ENCODE peak calls at places on chromosomes 13 and 19, in four cellular contexts. S is progenitor cell of endocrine pancreas, E is tibial nerve, Q is upper lobe of left lung. V is an unnamed sample.

GRCh38 chr13:54989418-54989817 is 1960.8 kb downstream of the OLFM4 start:
- DNase-seq in Q (no peak), E (no peak), S (no peak), V (no peak)

GRCh38 chr19:294819-295686 is 3.9 kb upstream of the PLPP2 start:
- DNase-seq in Q (no peak), E (no peak), S (peak), V (peak)

GRCh38 chr19:54561840-54562239 is 11.8 kb upstream of the LILRA2 start:
- DNase-seq in S (no peak), Q (no peak), E (no peak), V (no peak)

GRCh38 chr13:21672811-21673591 is 2.1 kb downstream of the FGF9 start:
- DNase-seq in S (no peak), E (no peak), Q (no peak), V (no peak)

GRCh38 chr19:55640043-55640576 is 692 bp upstream of the ZNF580 start:
- DNase-seq in S (no peak), E (no peak), Q (peak), V (peak)

GRCh38 chr19:12166596-12166995 is 3.7 kb downstream of the ZNF136 start:
- DNase-seq in E (no peak), Q (no peak), S (no peak), V (no peak)

GRCh38 chr13:73060251-73061160 is 1.7 kb downstream of the KLF5 start:
- DNase-seq in E (no peak), S (no peak), Q (peak), V (no peak)

GRCh38 chr19:928471-929259 is 2.8 kb downstream of the ARID3A start:
- DNase-seq in E (no peak), Q (peak), S (no peak), V (no peak)

GRCh38 chr19:458091-459042 is 2.5 kb downstream of the SHC2 start:
- DNase-seq in E (no peak), Q (no peak), S (no peak), V (no peak)

GRCh38 chr13:106680796-106681482 is 113.0 kb upstream of the ARGLU1 start:
- DNase-seq in S (no peak), E (no peak), Q (no peak), V (no peak)

GRCh38 chr19:17555929-17556813 is 722 bp downstream of the COLGALT1 start:
- DNase-seq in E (no peak), S (no peak), Q (peak), V (no peak)

GRCh38 chr19:17380426-17381138 is 3.4 kb upstream of the PLVAP start:
- DNase-seq in E (no peak), Q (no peak), S (no peak), V (no peak)

GRCh38 chr13:80033286-80033685 is 307.6 kb downstream of the SPRY2 start:
- DNase-seq in Q (no peak), E (no peak), S (no peak), V (no peak)

GRCh38 chr19:49133621-49134454 is 14.5 kb downstream of the PPFIA3 start:
- DNase-seq in E (no peak), S (no peak), Q (peak), V (no peak)

GRCh38 chr13:44365008-44365407 is 8.6 kb upstream of the SERP2 start:
- DNase-seq in E (no peak), Q (no peak), S (no peak), V (no peak)

GRCh38 chr13:29707876-29708543 is 112.5 kb upstream of the SLC7A1 start:
- DNase-seq in S (no peak), E (no peak), Q (peak), V (no peak)

DNA sequence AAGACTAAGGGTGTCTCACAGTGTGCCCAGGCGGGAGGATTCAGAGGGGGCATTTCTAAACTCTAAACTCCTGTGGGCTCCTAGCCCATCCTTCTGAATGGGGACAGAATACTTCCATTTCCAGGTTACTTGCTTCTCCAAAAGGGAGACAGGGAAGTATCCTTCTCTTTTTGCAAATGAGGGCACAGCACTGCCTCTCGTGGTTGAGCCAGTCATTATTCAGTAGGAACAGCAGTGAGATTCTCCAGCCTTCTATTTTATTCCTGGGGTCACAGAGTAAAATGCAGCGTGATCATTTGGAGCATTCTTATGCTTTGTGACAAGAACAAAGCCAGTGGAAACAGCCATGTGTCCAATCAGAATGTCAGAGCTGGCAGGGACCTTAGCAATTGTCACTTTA is 15.7 kb upstream of the TSHZ3 start:
- DNase-seq in Q (no peak), E (no peak), S (no peak), V (no peak)
- TF ChIP-seq CTCF in Q (no peak), E (no peak), S (peak), V (no peak)

GRCh38 chr19:29259867-29260281 is 46.9 kb upstream of the UQCRFS1 start:
- DNase-seq in E (no peak), S (no peak), Q (no peak), V (no peak)

GRCh38 chr19:29260477-29261317 is 47.7 kb upstream of the UQCRFS1 start:
- DNase-seq in Q (no peak), E (no peak), S (peak), V (no peak)

GRCh38 chr19:29256516-29256915 is 43.6 kb upstream of the UQCRFS1 start:
- DNase-seq in S (no peak), E (no peak), Q (no peak), V (no peak)

GRCh38 chr19:29262085-29262484 is 49.1 kb upstream of the UQCRFS1 start:
- DNase-seq in Q (no peak), E (no peak), S (no peak), V (no peak)

GRCh38 chr19:29259153-29259552 is 46.2 kb upstream of the UQCRFS1 start:
- DNase-seq in E (no peak), S (no peak), Q (no peak), V (no peak)
- TF ChIP-seq CTCF in E (no peak), S (peak), Q (no peak), V (no peak)

GRCh38 chr13:41213316-41213715 is 18.9 kb upstream of the KBTBD7 start:
- DNase-seq in Q (no peak), E (no peak), S (no peak), V (no peak)
- TF ChIP-seq CTCF in Q (no peak), E (no peak), S (no peak), V (no peak)

DNA sequence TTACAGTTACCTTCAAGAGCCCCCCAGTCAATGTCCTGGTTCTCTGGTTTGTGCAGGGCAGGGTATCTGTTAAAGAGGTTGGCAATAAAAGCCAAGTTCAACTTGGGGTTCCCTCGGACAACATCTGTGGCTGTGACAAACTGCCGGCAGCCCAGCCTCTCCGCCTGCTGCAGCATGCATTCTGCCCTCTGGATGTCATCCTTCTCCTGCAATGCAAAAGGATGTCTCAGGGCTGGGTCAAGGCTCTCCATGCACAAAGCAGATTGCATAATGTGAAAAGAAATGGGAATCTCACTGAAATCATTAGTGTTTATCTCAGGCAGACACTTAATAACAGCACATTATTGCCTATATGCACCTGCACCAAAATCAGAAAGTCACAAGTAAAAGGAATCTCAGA is 35.1 kb downstream of the LCP1 start:
- DNase-seq in E (no peak), Q (no peak), S (no peak), V (no peak)
- TF ChIP-seq CTCF in E (no peak), Q (no peak), S (peak), V (no peak)

GRCh38 chr13:19070398-19070735 is 111.3 kb downstream of the TUBA3C start:
- DNase-seq in E (no peak), S (no peak), Q (no peak), V (no peak)

GRCh38 chr13:19075418-19075817 is 106.2 kb downstream of the TUBA3C start:
- DNase-seq in E (no peak), Q (no peak), S (no peak), V (no peak)

GRCh38 chr13:19071161-19071936 is 110.3 kb downstream of the TUBA3C start:
- DNase-seq in Q (no peak), S (no peak), E (no peak), V (no peak)

GRCh38 chr13:19072543-19072942 is 109.1 kb downstream of the TUBA3C start:
- DNase-seq in E (no peak), S (no peak), Q (no peak), V (no peak)

DNA sequence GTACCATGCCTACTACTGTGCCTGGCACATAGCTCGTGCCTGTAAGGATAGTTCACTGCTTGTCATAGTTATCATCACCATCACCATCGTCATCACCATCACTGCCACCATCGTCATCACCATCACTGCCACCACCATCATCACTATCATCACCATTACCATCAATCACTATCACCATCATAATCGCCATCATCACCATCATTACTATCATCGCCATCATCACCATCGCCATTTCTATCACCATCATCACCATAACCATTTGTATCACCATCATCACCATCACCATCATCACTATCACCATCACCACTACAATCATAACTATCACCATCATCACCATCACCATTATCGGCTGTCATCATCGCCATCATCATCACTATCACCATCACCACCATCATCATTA is 107.1 kb downstream of the TUBA3C start:
- DNase-seq in S (no peak), E (no peak), Q (no peak), V (no peak)
- TF ChIP-seq CTCF in S (no peak), E (no peak), Q (no peak), V (no peak)

GRCh38 chr19:7832781-7833180 is 2.8 kb downstream of the EVI5L start:
- DNase-seq in E (no peak), S (no peak), Q (no peak), V (no peak)

GRCh38 chr19:7832009-7832408 is 2.0 kb downstream of the EVI5L start:
- DNase-seq in S (no peak), E (no peak), Q (no peak), V (no peak)

GRCh38 chr19:7830823-7831222 is 805 bp downstream of the EVI5L start:
- DNase-seq in Q (no peak), E (no peak), S (no peak), V (no peak)

GRCh38 chr19:7830272-7830771 is 304 bp downstream of the EVI5L start:
- DNase-seq in E (no peak), Q (no peak), S (no peak), V (no peak)

GRCh38 chr19:7831452-7831851 is 1.4 kb downstream of the EVI5L start:
- DNase-seq in E (no peak), Q (no peak), S (no peak), V (no peak)
- TF ChIP-seq CTCF in E (no peak), Q (no peak), S (peak), V (no peak)

GRCh38 chr19:39187552-39187943 is 9.2 kb upstream of the NCCRP1 start:
- DNase-seq in Q (no peak), S (no peak), E (no peak), V (no peak)
- TF ChIP-seq CTCF in Q (no peak), S (no peak), E (no peak), V (no peak)